ENCODE peak calls at places on chromosomes 5 and 9, in eight cellular contexts. E is GM12865; D is central memory CD8-positive, alpha-beta T cell; M is astrocyte of the cerebellum; V is anterior cingulate cortex; C is cardiac septum; P is GM23338; Q is epithelial cell of prostate. O is an unnamed sample.

GRCh38 chr5:36111238-36111637 is 40.4 kb downstream of the LMBRD2 start:
- DNase-seq in E (no peak), D (no peak), M (no peak), V (no peak), C (no peak), P (no peak), Q (no peak), O (no peak)

GRCh38 chr5:5967945-5968344 is 410.4 kb downstream of the MED10 start:
- DNase-seq in E (no peak), D (no peak), M (no peak), V (no peak), C (no peak), P (no peak), Q (no peak), O (no peak)

GRCh38 chr5:72041643-72042042 is 65.6 kb upstream of the MAP1B start:
- DNase-seq in E (no peak), D (no peak), M (no peak), V (no peak), C (no peak), P (no peak), Q (no peak), O (no peak)

GRCh38 chr5:143205386-143205785 is 198.1 kb downstream of the NR3C1 start:
- DNase-seq in E (peak), D (no peak), M (peak), V (no peak), C (no peak), P (peak), Q (peak), O (no peak)

GRCh38 chr5:4643960-4644359 is 496.2 kb upstream of the ADAMTS16 start:
- DNase-seq in E (no peak), D (no peak), M (no peak), V (no peak), C (no peak), P (no peak), Q (no peak), O (no peak)

GRCh38 chr9:38677660-38678303 is 42.2 kb downstream of the FAM240B start:
- DNase-seq in E (no peak), D (no peak), M (no peak), V (no peak), C (no peak), P (no peak), Q (no peak), O (no peak)

GRCh38 chr9:121577201-121577600 is 74.2 kb upstream of the DAB2IP start:
- DNase-seq in E (no peak), D (no peak), M (no peak), V (peak), C (no peak), P (no peak), Q (no peak), O (no peak)

GRCh38 chr5:84361572-84361971 is 23.1 kb downstream of the EDIL3 start:
- DNase-seq in E (no peak), D (no peak), M (no peak), V (no peak), C (no peak), P (no peak), Q (no peak), O (no peak)

GRCh38 chr9:1238407-1238806 is 188.2 kb downstream of the DMRT2 start:
- DNase-seq in E (no peak), D (no peak), M (no peak), V (no peak), C (no peak), P (no peak), Q (no peak), O (no peak)

GRCh38 chr5:80181618-80182211 is 74.1 kb downstream of the SERINC5 start:
- DNase-seq in E (no peak), D (no peak), M (peak), V (no peak), C (no peak), P (no peak), Q (peak), O (peak)

GRCh38 chr5:61701877-61702602 is 370.0 kb downstream of the ZSWIM6 start:
- DNase-seq in E (peak), D (no peak), M (no peak), V (no peak), C (no peak), P (no peak), Q (no peak), O (no peak)

GRCh38 chr9:20804476-20805253 is 120.6 kb downstream of the FOCAD start:
- DNase-seq in E (no peak), D (no peak), M (no peak), V (no peak), C (no peak), P (no peak), Q (no peak), O (no peak)

GRCh38 chr5:54702470-54702869 is 184.9 kb downstream of the SNX18 start:
- DNase-seq in E (no peak), D (no peak), M (no peak), V (no peak), C (no peak), P (no peak), Q (no peak), O (no peak)

GRCh38 chr9:33130501-33130900 is 36.6 kb downstream of the B4GALT1 start:
- DNase-seq in E (peak), D (no peak), M (no peak), V (no peak), C (no peak), P (no peak), Q (no peak), O (no peak)

GRCh38 chr5:151156732-151157402 is 712 bp downstream of the ANXA6 start:
- DNase-seq in E (peak), D (no peak), M (no peak), V (no peak), C (no peak), P (peak), Q (no peak), O (no peak)

GRCh38 chr9:104746798-104747197 is 685 bp upstream of the NIPSNAP3A start:
- DNase-seq in E (no peak), D (no peak), M (no peak), V (no peak), C (no peak), P (peak), Q (no peak), O (no peak)

GRCh38 chr9:133959966-133960567 is 32.1 kb downstream of the VAV2 start:
- DNase-seq in E (no peak), D (no peak), M (no peak), V (no peak), C (no peak), P (no peak), Q (no peak), O (no peak)

GRCh38 chr9:5712651-5713360 is 83.9 kb downstream of the RIC1 start:
- DNase-seq in E (no peak), D (no peak), M (no peak), V (no peak), C (no peak), P (no peak), Q (no peak), O (no peak)

GRCh38 chr9:89635007-89635742 is 30.4 kb downstream of the GADD45G start:
- DNase-seq in E (no peak), D (no peak), M (peak), V (no peak), C (no peak), P (no peak), Q (peak), O (peak)

GRCh38 chr5:131281133-131281867 is 17.4 kb downstream of the CDC42SE2 start:
- DNase-seq in E (peak), D (no peak), M (no peak), V (no peak), C (no peak), P (no peak), Q (no peak), O (no peak)

GRCh38 chr9:98101868-98102273 is 17.2 kb downstream of the TRIM14 start:
- DNase-seq in E (peak), D (peak), M (no peak), V (no peak), C (no peak), P (peak), Q (no peak), O (peak)

GRCh38 chr9:125996671-125997509 is 249.7 kb downstream of the PBX3 start:
- DNase-seq in E (no peak), D (no peak), M (no peak), V (no peak), C (peak), P (no peak), Q (no peak), O (peak)

O was measured in upper lobe of right lung.